ENCODE peak calls at places on chromosome 9, in four cellular contexts. J is CD8-positive, alpha-beta T cell; C is CD4-positive, alpha-beta T cell; U is cardiac muscle cell. T is an unnamed sample.

GRCh38 chr9:78115073-78115472 is 83.5 kb upstream of the GNAQ start:
- DNase-seq in J (no peak), C (no peak), U (peak; percentile 9), T (no peak)

GRCh38 chr9:23088932-23089364 is 642.3 kb downstream of the DMRTA1 start:
- DNase-seq in J (no peak), C (no peak), U (peak; percentile 51), T (peak; percentile 28)

GRCh38 chr9:70883056-70883455 is 238.4 kb downstream of the TRPM3 start:
- DNase-seq in J (no peak), C (no peak), U (no peak), T (no peak)

GRCh38 chr9:76027426-76027825 is 137.0 kb downstream of the PCSK5 start:
- DNase-seq in J (no peak), C (peak; percentile 19), U (no peak), T (no peak)

GRCh38 chr9:106616946-106617345 is 246.0 kb upstream of the ZNF462 start:
- DNase-seq in J (no peak), C (no peak), U (no peak), T (no peak)

GRCh38 chr9:6907772-6908381 is 150.1 kb downstream of the KDM4C start:
- DNase-seq in J (no peak), C (no peak), U (peak; percentile 31), T (no peak)

GRCh38 chr9:69971643-69972449 is 71.8 kb upstream of the MAMDC2 start:
- DNase-seq in J (peak; percentile 4), C (peak; percentile 10), U (peak; percentile 62), T (peak; percentile 80)

GRCh38 chr9:101536938-101537337 is 3.3 kb downstream of the RNF20 start:
- DNase-seq in J (no peak), C (no peak), U (peak; percentile 64), T (no peak)

GRCh38 chr9:89601856-89602562 is 2.8 kb upstream of the GADD45G start:
- DNase-seq in J (no peak), C (no peak), U (no peak), T (no peak)

GRCh38 chr9:111483419-111483861 is 743 bp downstream of the ECPAS start:
- DNase-seq in J (peak; percentile 25), C (peak; percentile 45), U (peak; percentile 73), T (peak; percentile 56)

DNA sequence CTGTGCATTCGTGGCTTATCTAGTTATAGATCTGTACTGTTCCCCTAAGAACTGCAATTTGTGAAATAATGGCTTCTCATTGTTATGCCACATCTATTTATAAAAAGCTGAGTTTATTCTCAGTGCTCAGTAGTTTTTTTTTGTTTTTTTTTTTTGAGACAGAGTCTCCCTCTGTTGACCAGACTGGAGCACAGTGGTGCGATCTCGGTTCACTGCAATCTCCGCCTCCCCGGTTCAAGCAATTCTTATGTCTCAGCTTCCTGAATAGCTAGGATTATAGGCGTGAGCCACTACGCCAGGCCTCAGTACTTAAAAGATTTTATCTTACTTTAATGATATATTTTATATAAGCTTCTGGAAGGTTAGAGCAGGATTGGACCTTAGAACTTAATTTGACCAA is 19.0 kb downstream of the SEC61B start:
- DNase-seq in J (no peak), C (no peak), U (no peak), T (no peak)
- TF ChIP-seq CTCF in J (no peak), C (no peak), U (no peak), T (no peak)

GRCh38 chr9:71911061-71911907 is at the start of the genes ABHD17B and C9orf85:
- DNase-seq in J (peak; percentile 94), C (peak; percentile 94), U (peak; percentile 99), T (peak; percentile 99)

GRCh38 chr9:71911908-71912325 is 478 bp downstream of the C9orf85 start:
- DNase-seq in J (no peak), C (no peak), U (no peak), T (no peak)

GRCh38 chr9:71904076-71904475 is 6.9 kb downstream of the ABHD17B start:
- DNase-seq in J (no peak), C (no peak), U (no peak), T (no peak)

GRCh38 chr9:71910602-71911060 is 362 bp downstream of the ABHD17B start:
- DNase-seq in J (no peak), C (no peak), U (peak; percentile 67), T (no peak)

DNA sequence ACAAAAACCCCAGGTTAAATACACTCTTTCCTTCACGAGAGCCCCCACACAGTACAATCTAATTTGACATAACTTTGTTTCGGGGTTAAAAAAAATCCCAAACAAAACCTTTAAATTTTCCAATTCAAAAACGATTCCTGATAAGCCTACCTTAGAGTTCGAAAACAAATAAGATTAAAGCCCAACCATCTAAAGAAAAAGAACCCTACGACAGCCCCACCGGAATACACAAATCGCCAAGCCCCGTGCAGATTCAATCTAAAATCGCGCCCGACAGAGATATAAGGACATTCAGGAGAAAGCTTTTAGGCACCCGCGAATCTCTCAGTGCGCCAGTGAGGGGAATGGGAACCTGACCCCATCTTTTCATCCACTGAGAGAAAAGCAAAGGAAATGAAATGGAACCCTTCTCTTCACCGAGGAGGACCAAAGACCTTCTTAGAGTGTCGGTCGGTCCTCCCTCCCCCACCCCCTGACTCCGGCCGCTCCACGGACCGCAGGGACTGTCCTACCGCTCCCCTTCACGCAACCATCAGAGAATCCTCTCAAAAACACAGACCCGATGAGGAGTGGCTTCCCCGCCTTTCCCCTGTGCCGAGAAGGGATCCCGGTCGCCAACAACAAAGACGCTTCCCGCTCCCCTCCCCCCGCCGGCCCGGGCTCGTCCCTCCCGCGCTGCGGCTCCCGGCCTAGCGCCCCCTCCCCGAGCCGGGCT is 949 bp downstream of the ABHD17B start:
- DNase-seq in J (no peak), C (peak; percentile 23), U (peak; percentile 46), T (peak; percentile 86)
- TF ChIP-seq CTCF in J (no peak), C (no peak), U (no peak), T (no peak)

GRCh38 chr9:33498387-33498786 is 24.7 kb upstream of the NOL6 start:
- DNase-seq in J (no peak), C (no peak), U (no peak), T (no peak)
- TF ChIP-seq CTCF in J (peak; percentile 50), C (peak; percentile 42), U (peak; percentile 35), T (peak; percentile 25)

GRCh38 chr9:81103597-81104471 is 585.5 kb downstream of the TLE1 start:
- DNase-seq in J (no peak), C (no peak), U (no peak), T (no peak)
- TF ChIP-seq CTCF in J (no peak), C (no peak), U (peak; percentile 46), T (peak; percentile 60)